ENCODE peak calls at places on chromosomes 16 and 17, in ten cellular contexts. B is T-helper 2 cell; N is heart right ventricle; W is NCI-H748 treated with DMSO at 0.1 percent for 48 hours; Z is body of pancreas; Y is activated T-helper 1 cell treated with Interleukin-2 at 50 U/mL for 16 hours; H is activated T-cell treated with anti-CD3 and anti-CD28 coated beads, Interleukin-2, amount 50 U/mL, for 72 hours; X is mucosa of gallbladder; M is H7; L is tibial nerve. P is an unnamed sample.

GRCh38 chr16:57325458-57325857 is 33.1 kb upstream of the CCL22 start:
- DNase-seq in M (no peak), Z (no peak), L (no peak), X (no peak), B (no peak), N (no peak), Y (no peak), H (no peak), W (no peak), P (no peak)

GRCh38 chr17:68903294-68903693 is 51.9 kb downstream of the ABCA8 start:
- DNase-seq in N (no peak), B (no peak), M (no peak), Y (no peak), X (no peak), Z (no peak), L (no peak), H (no peak), W (no peak), P (no peak)

GRCh38 chr16:15811778-15812750 is 44.8 kb downstream of the MYH11 start:
- DNase-seq in X (no peak), H (no peak), W (no peak), M (no peak), Y (no peak), L (no peak), B (no peak), N (no peak), Z (peak), P (no peak)

GRCh38 chr16:87812200-87812656 is 46.4 kb upstream of the KLHDC4 start:
- DNase-seq in L (no peak), X (no peak), N (no peak), Z (peak), M (no peak), B (no peak), Y (no peak), W (no peak), H (no peak), P (no peak)

GRCh38 chr16:75264531-75264998 is 13.1 kb upstream of the BCAR1 start:
- DNase-seq in M (peak), B (no peak), X (no peak), L (no peak), Z (peak), H (no peak), N (peak), W (no peak), Y (no peak), P (no peak)

GRCh38 chr16:3946604-3947180 is 66.2 kb upstream of the CREBBP start:
- DNase-seq in L (no peak), H (no peak), M (peak), Z (no peak), Y (no peak), B (no peak), N (no peak), X (no peak), W (no peak), P (no peak)

GRCh38 chr16:56911771-56912541 is 20.0 kb upstream of the HERPUD1 start:
- DNase-seq in N (peak), Y (no peak), W (no peak), M (peak), B (no peak), Z (no peak), L (no peak), X (peak), H (no peak), P (peak)

GRCh38 chr16:53091508-53092211 is 36.9 kb downstream of the CHD9 start:
- DNase-seq in X (no peak), Y (no peak), H (peak), M (peak), B (no peak), Z (peak), W (no peak), N (peak), L (no peak), P (peak)

GRCh38 chr17:32575865-32576264 is 89.1 kb downstream of the CDK5R1 start:
- DNase-seq in N (no peak), W (no peak), Y (no peak), B (no peak), Z (no peak), X (no peak), M (no peak), H (no peak), L (no peak), P (no peak)

GRCh38 chr16:73058616-73059409 is 10.9 kb upstream of the ZFHX3 start:
- DNase-seq in N (peak), Y (no peak), H (no peak), L (no peak), Z (peak), X (peak), B (no peak), M (peak), W (peak), P (peak)